ENCODE peak calls at places on chromosomes 4 and X, in five cellular contexts. J, G, C, P and M are unnamed samples.

GRCh38 chr4:80112236-80112635 is 39.2 kb upstream of the ANTXR2 start:
- DNase-seq in C (no peak), G (peak), P (no peak), J (peak), M (no peak)

GRCh38 chr4:189278559-189279165 is 662.0 kb upstream of the FRG1 start:
- DNase-seq in J (no peak), P (no peak), G (no peak), C (no peak), M (no peak)

GRCh38 chrX:19540076-19540475 is 24.8 kb upstream of the MAP3K15 start:
- DNase-seq in G (no peak), C (no peak), J (no peak), P (no peak), M (no peak)

GRCh38 chrX:120769576-120770341 is 105.9 kb downstream of the CT47B1 start:
- DNase-seq in P (no peak), G (no peak), C (no peak), J (no peak), M (no peak)

GRCh38 chr4:140851032-140851636 is 94.9 kb upstream of the TBC1D9 start:
- DNase-seq in C (peak), G (no peak), P (no peak), J (no peak), M (no peak)

GRCh38 chr4:152117054-152117453 is 356.2 kb upstream of the GATB start:
- DNase-seq in G (no peak), P (no peak), J (no peak), C (no peak), M (no peak)

GRCh38 chr4:47084795-47085194 is 53.4 kb downstream of the GABRB1 start:
- DNase-seq in P (no peak), J (no peak), C (no peak), G (no peak), M (no peak)

GRCh38 chrX:6225307-6226052 is 3.2 kb downstream of the NLGN4X start:
- DNase-seq in C (no peak), J (no peak), P (no peak), G (no peak), M (no peak)

GRCh38 chrX:41923925-41924693 is 755 bp upstream of the CASK start:
- DNase-seq in J (no peak), P (no peak), C (peak), G (no peak), M (no peak)

GRCh38 chrX:48737213-48737938 is 24.2 kb upstream of the GLOD5 start:
- DNase-seq in G (peak), J (peak), P (peak), C (peak), M (peak)

GRCh38 chr4:41632481-41633073 is 94.6 kb downstream of the LIMCH1 start:
- DNase-seq in C (no peak), J (no peak), G (no peak), P (no peak), M (peak)

GRCh38 chrX:47579537-47579936 is 2.7 kb upstream of the TIMP1 start:
- DNase-seq in G (no peak), C (no peak), J (no peak), P (no peak), M (no peak)

GRCh38 chr4:98658287-98659105 is at the start of gene TSPAN5:
- DNase-seq in G (peak), C (peak), P (peak), J (peak), M (peak)

GRCh38 chr4:4820264-4820663 is 39.2 kb upstream of the MSX1 start:
- DNase-seq in J (no peak), P (no peak), C (no peak), G (peak), M (no peak)

GRCh38 chr4:127631420-127631819 is 1.3 kb upstream of the INTU start:
- DNase-seq in C (no peak), P (no peak), G (no peak), J (no peak), M (no peak)

GRCh38 chr4:165828928-165829327 is 44.1 kb upstream of the TLL1 start:
- DNase-seq in P (no peak), J (no peak), G (no peak), C (no peak), M (no peak)

DNA sequence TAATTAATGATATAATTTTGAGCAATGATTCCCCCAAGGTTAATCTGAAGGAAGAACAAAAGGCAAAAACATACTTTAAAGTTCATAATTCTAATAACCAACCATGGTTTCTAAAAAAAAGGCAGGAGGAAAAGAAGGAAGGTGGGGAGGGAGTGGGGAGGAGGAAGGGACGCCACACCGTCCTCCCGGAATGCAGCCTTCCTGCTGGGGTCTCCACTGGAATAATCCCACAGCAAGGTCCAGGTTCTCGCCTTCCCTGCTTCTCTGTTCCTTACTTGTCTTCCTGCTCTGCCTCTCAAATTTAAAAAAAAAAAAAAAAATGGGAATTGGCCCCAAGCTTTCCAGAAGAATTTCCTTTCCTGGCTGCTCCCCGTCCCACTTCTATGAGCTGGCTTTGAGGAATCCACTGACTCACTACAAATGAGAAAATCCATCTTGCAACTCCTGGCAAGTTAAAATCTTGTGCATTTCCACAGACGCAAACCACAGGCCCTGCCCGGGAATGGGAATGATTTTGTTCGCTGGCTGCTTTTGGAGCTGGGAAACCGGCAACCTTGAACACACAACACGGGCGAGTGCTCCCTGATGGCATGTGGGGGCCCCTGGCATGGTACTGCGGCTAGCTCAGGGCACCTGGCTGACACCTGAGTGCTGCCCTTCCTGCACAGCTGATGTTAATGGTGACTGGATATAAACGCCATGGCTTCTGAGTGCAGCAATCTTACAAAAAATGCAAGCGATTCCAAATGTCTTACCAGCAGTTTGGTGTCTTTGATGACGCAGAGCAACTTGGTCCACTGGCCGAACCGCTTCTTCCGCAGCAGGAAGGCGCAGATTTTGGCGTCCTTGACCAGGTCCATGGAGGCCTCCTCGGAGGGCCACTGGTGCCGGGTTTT is 97.0 kb downstream of the AFAP1 start:
- DNase-seq in J (no peak), P (no peak), C (no peak), G (peak), M (peak)
- TF ChIP-seq POLR2A in J (no peak), P (no peak), C (no peak), G (no peak), M (no peak)

DNA sequence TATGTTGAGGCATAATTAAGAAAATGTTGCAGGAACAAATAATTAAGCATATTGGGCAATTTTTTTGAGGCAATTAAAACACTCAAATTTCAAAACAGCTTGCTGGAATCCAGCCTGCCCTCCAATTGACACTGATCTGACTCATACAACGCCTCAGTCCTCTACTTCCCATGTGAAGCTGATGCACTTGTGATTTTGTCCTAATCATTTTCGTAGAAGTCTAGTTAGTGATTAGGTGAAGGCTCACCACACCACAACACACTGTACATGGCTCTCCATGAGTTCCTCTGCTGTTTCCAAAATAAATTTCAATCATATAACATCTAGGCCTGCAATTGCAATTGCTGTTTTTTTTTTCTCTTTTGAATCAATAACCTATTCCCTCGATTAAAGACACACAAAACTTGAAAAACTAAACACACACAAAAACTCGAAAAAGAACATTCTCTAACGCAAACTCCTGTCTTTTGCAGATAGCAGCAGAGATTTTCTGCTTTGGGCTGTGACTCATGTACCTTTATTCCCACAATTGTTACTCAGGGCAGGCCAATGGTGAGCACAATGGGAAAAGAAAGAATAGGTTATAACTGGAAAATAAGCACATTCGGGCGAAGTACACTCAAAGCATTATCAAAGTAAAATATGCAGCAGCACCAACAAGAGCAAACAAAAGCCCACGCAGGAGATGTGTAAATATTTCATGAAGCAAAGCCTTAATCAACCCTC is 1.7 kb downstream of the GPRIN3 start:
- DNase-seq in J (no peak), P (no peak), G (no peak), C (no peak), M (no peak)
- TF ChIP-seq POLR2A in J (no peak), P (no peak), G (no peak), C (no peak), M (no peak)

DNA sequence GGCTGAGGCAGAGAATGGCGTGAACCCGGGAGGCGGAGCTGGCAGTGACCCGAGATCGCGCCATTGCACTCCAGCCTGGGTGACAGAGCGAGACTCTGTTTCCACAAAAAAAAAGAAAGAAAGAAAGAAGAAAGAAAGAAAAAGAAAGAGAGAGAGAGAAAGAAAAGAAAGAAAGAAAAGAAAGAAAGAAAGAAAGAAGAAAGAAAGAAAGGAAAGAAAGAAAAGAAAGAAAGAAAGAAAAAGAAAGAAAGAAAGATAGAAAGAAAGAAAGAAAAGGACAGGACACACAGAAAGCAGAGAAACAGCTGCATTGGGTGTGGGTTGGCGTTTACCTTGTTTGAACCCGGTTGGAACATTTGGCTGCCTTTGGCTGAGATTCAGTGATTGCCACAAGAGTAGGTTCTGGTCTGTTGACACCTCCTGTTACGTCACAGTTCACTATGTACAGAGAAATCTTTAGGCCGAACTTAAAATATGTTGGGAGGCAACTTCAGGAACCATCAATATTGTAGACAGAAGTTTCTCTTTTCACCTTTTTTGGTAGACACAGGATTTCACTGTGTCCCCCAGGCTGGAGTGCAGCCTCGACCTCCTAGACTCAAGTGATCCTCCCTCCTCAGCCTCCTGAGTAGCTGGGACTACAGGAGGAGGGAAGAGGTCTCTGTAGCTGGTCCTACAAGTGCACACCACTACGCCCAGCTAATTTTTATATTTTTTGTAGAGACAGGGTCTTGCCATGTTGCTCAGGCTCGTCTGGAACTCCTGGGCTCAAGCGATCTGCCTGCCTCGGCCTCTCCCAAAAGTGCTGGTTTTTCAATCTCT is 16.3 kb upstream of the PLCXD1 start:
- DNase-seq in G (peak), C (no peak), J (no peak), P (no peak), M (no peak)
- TF ChIP-seq POLR2A in G (no peak), C (no peak), J (no peak), P (no peak), M (no peak)

GRCh38 chrX:1424452-1424851 is 28.3 kb downstream of the ASMTL start:
- DNase-seq in P (no peak), C (no peak), J (no peak), G (no peak), M (no peak)
- TF ChIP-seq POLR2A in P (no peak), C (no peak), J (no peak), G (no peak), M (no peak)

DNA sequence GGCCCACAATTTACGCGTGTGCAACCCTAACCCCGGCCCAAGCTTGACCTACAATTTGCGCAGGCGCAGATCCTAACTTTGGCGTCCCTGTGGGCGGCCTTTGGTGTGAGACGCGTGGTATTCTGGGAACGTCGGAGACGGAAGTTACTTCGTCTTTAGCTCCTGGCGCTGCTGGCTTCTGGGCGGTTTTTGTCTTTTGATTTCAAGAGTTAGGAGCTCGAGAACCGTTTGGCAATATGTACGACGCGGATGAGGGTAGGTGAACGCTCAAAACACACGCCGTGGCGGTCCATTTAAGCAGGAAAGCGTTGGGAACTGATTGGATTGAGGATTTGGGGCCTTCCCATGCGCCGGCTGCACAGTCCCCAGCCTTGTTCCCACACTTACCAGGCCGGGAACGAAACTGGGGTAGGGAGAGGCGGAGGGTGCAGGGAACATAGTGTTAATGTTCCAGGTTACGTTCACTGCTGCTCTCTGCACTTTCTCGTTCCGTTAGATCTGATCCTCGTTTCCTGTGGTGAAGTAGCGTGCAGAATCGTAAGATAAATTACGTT is at the start of gene POLR2B:
- DNase-seq in J (peak), G (peak), P (peak), C (peak), M (peak)
- TF ChIP-seq POLR2A in J (peak), G (no peak), P (no peak), C (peak), M (peak)

GRCh38 chrX:154378059-154378798 is 866 bp upstream of the EMD start:
- DNase-seq in C (no peak), P (peak), G (peak), J (no peak), M (no peak)
- TF ChIP-seq POLR2A in C (peak), P (no peak), G (no peak), J (peak), M (peak)

GRCh38 chr4:122749704-122750454 is 17.4 kb downstream of the BBS12 start:
- DNase-seq in P (no peak), J (no peak), C (no peak), G (no peak), M (no peak)
- TF ChIP-seq POLR2A in P (no peak), J (no peak), C (no peak), G (no peak), M (no peak)